ENCODE peak calls at places on chromosome 4, in five cellular contexts. I, Z, C, H and K are unnamed samples.

GRCh38 chr4:109614466-109614865 is 54.4 kb downstream of the MCUB start:
- DNase-seq in I (no peak), Z (no peak), H (no peak), C (no peak), K (peak; percentile 61)

GRCh38 chr4:14853186-14853946 is 148.9 kb upstream of the CPEB2 start:
- DNase-seq in I (peak; percentile 91), H (peak; percentile 10), C (no peak), Z (no peak), K (peak; percentile 89)

GRCh38 chr4:159160242-159160641 is 57.4 kb downstream of the RAPGEF2 start:
- DNase-seq in H (no peak), I (no peak), C (no peak), Z (no peak), K (no peak)

GRCh38 chr4:76622717-76623116 is 187.7 kb downstream of the SHROOM3 start:
- DNase-seq in Z (no peak), H (no peak), C (peak; percentile 32), I (no peak), K (peak; percentile 27)

GRCh38 chr4:184952522-184952921 is 65.8 kb upstream of the HELT start:
- DNase-seq in C (no peak), I (no peak), Z (no peak), H (no peak), K (no peak)

GRCh38 chr4:99323761-99324160 is 2.6 kb upstream of the ADH1B start:
- DNase-seq in H (no peak), Z (no peak), I (no peak), C (no peak), K (no peak)

GRCh38 chr4:73860175-73860574 is 7.1 kb downstream of the PF4V1 start:
- DNase-seq in Z (no peak), C (no peak), H (no peak), I (no peak), K (peak; percentile 34)

GRCh38 chr4:173301518-173302201 is 32.5 kb downstream of the HMGB2 start:
- DNase-seq in I (peak; percentile 66), Z (no peak), C (peak; percentile 20), H (peak; percentile 63), K (peak; percentile 37)

GRCh38 chr4:1398686-1399507 is 7.3 kb downstream of the NKX1-1 start:
- DNase-seq in C (no peak), Z (no peak), H (no peak), I (no peak), K (no peak)

GRCh38 chr4:37685211-37685725 is 908 bp downstream of the RELL1 start:
- DNase-seq in C (peak; percentile 53), Z (no peak), H (peak; percentile 21), I (peak; percentile 65), K (peak; percentile 84)

GRCh38 chr4:123984881-123985280 is 588.3 kb downstream of the SPRY1 start:
- DNase-seq in C (no peak), I (no peak), Z (no peak), H (no peak), K (no peak)

GRCh38 chr4:84496356-84497219 is 2.5 kb downstream of the NKX6-1 start:
- DNase-seq in I (peak; percentile 38), Z (no peak), C (no peak), H (peak; percentile 73), K (peak; percentile 26)

GRCh38 chr4:67204441-67204840 is 340.9 kb downstream of the CENPC start:
- DNase-seq in H (no peak), I (peak; percentile 53), C (no peak), Z (no peak), K (no peak)

GRCh38 chr4:105936901-105937300 is 41.6 kb downstream of the NPNT start:
- DNase-seq in I (no peak), H (peak; percentile 70), Z (no peak), C (no peak), K (peak; percentile 10)

GRCh38 chr4:10960386-10960785 is 275.8 kb upstream of the CLNK start:
- DNase-seq in C (no peak), Z (no peak), H (no peak), I (no peak), K (no peak)

GRCh38 chr4:6942238-6942800 is 32.7 kb downstream of the TBC1D14 start:
- DNase-seq in I (peak; percentile 94), H (no peak), C (peak; percentile 71), Z (no peak), K (peak; percentile 99)

GRCh38 chr4:56705870-56706400 is 24.8 kb upstream of the HOPX start:
- DNase-seq in I (no peak), Z (no peak), H (no peak), C (no peak), K (no peak)

GRCh38 chr4:169313732-169314131 is 43.0 kb upstream of the SH3RF1 start:
- DNase-seq in H (no peak), C (no peak), I (no peak), Z (no peak), K (no peak)

GRCh38 chr4:153421980-153422379 is 44.2 kb upstream of the TMEM131L start:
- DNase-seq in I (no peak), H (no peak), Z (no peak), C (no peak), K (no peak)

GRCh38 chr4:64705989-64706388 is 296.7 kb upstream of the TECRL start:
- DNase-seq in I (no peak), C (no peak), Z (no peak), H (no peak), K (peak; percentile 3)

GRCh38 chr4:176999943-177000543 is 207.3 kb upstream of the VEGFC start:
- DNase-seq in H (peak; percentile 5), C (no peak), I (no peak), Z (no peak), K (no peak)

GRCh38 chr4:36165256-36166005 is 78.9 kb downstream of the ARAP2 start:
- DNase-seq in I (peak; percentile 39), C (no peak), H (no peak), Z (no peak), K (peak; percentile 7)

GRCh38 chr4:168993724-168994510 is 16.1 kb downstream of the CBR4 start:
- DNase-seq in I (peak; percentile 18), H (no peak), C (no peak), Z (no peak), K (peak; percentile 19)

GRCh38 chr4:172245493-172245892 is 432.3 kb downstream of the GALNTL6 start:
- DNase-seq in H (no peak), C (no peak), I (no peak), Z (no peak), K (no peak)

GRCh38 chr4:7929530-7929951 is 10.1 kb downstream of the AFAP1 start:
- DNase-seq in C (peak; percentile 33), Z (no peak), I (peak; percentile 58), H (peak; percentile 74), K (no peak)

GRCh38 chr4:38703625-38704024 is 39.6 kb downstream of the KLF3 start:
- DNase-seq in I (no peak), C (no peak), Z (no peak), H (no peak), K (no peak)

GRCh38 chr4:124060261-124060918 is 652.1 kb downstream of the ANKRD50 start:
- DNase-seq in C (peak; percentile 39), H (peak; percentile 1), Z (no peak), I (peak; percentile 79), K (peak; percentile 56)

GRCh38 chr4:105130945-105131344 is 15.7 kb upstream of the TET2 start:
- DNase-seq in H (no peak), I (no peak), C (no peak), Z (no peak), K (no peak)

GRCh38 chr4:54493862-54494261 is 163.9 kb upstream of the KIT start:
- DNase-seq in I (peak; percentile 20), Z (no peak), C (no peak), H (no peak), K (no peak)

GRCh38 chr4:117983541-117984451 is 50.5 kb upstream of the NDST3 start:
- DNase-seq in C (peak; percentile 4), H (no peak), I (peak; percentile 78), Z (no peak), K (peak; percentile 84)